ENCODE peak calls at places on chromosome 6, in eight cellular contexts. W is tibial artery, M is IMR-90, O is neural crest cell, B is endodermal cell, S is HT-29, I is HT1080, C is glutamatergic neuron. Q is an unnamed sample.

GRCh38 chr6:158622545-158623190 is 21.9 kb downstream of the DYNLT1 start:
- DNase-seq in I (no peak), S (no peak), M (no peak), W (no peak), O (no peak), B (no peak), C (no peak), Q (no peak)

GRCh38 chr6:25961619-25962367 is 809 bp upstream of the TRIM38 start:
- DNase-seq in I (no peak), C (no peak), S (no peak), O (no peak), M (no peak), B (peak), W (no peak), Q (no peak)

GRCh38 chr6:159422041-159422984 is 253.1 kb downstream of the FNDC1 start:
- DNase-seq in B (no peak), W (no peak), M (no peak), S (no peak), I (no peak), O (no peak), C (no peak), Q (no peak)

GRCh38 chr6:129276461-129276860 is 393.5 kb downstream of the LAMA2 start:
- DNase-seq in I (no peak), W (no peak), O (no peak), B (no peak), M (no peak), S (no peak), C (no peak), Q (no peak)

GRCh38 chr6:79946242-79946641 is 1.1 kb downstream of the ELOVL4 start:
- DNase-seq in B (peak), O (peak), S (no peak), I (peak), M (peak), W (no peak), C (peak), Q (no peak)

GRCh38 chr6:11803596-11803981 is 25.0 kb upstream of the ADTRP start:
- DNase-seq in W (no peak), O (no peak), M (no peak), S (no peak), I (no peak), C (no peak), B (no peak), Q (no peak)

GRCh38 chr6:101777646-101778045 is 384.1 kb downstream of the GRIK2 start:
- DNase-seq in M (no peak), I (no peak), B (no peak), O (no peak), W (no peak), C (no peak), S (no peak), Q (no peak)

GRCh38 chr6:139858444-139858843 is 484.0 kb upstream of the CITED2 start:
- DNase-seq in M (no peak), S (peak), W (no peak), B (no peak), O (no peak), C (no peak), I (no peak), Q (no peak)

GRCh38 chr6:17012421-17013225 is 89.2 kb upstream of the STMND1 start:
- DNase-seq in B (peak), M (peak), I (no peak), O (no peak), S (no peak), C (peak), W (peak), Q (no peak)

GRCh38 chr6:37698264-37699137 is 818 bp upstream of the MDGA1 start:
- DNase-seq in W (no peak), I (no peak), C (peak), S (no peak), O (peak), M (peak), B (peak), Q (no peak)

GRCh38 chr6:109498049-109498448 is 15.0 kb upstream of the ZBTB24 start:
- DNase-seq in M (no peak), C (no peak), O (no peak), W (no peak), B (no peak), I (no peak), S (no peak), Q (no peak)

GRCh38 chr6:44659676-44660170 is 272.2 kb downstream of the CDC5L start:
- DNase-seq in C (no peak), I (no peak), W (no peak), S (no peak), B (no peak), O (no peak), M (no peak), Q (no peak)

GRCh38 chr6:139308936-139309603 is 17.3 kb upstream of the TXLNB start:
- DNase-seq in O (no peak), I (peak), W (no peak), C (no peak), B (no peak), M (peak), S (no peak), Q (no peak)

GRCh38 chr6:44829811-44830210 is 442.3 kb downstream of the CDC5L start:
- DNase-seq in S (no peak), W (no peak), C (no peak), M (no peak), I (no peak), B (no peak), O (no peak), Q (no peak)

GRCh38 chr6:160386869-160387518 is 38.8 kb downstream of the SLC22A3 start:
- DNase-seq in M (no peak), O (no peak), C (no peak), I (peak), B (no peak), W (no peak), S (peak), Q (no peak)

GRCh38 chr6:53465732-53466131 is 79.2 kb downstream of the GCLC start:
- DNase-seq in O (no peak), W (no peak), I (no peak), S (no peak), M (peak), B (no peak), C (no peak), Q (no peak)

GRCh38 chr6:27544612-27545260 is 71.8 kb upstream of the ZNF184 start:
- DNase-seq in M (no peak), I (no peak), O (no peak), C (no peak), B (no peak), S (no peak), W (no peak), Q (no peak)

GRCh38 chr6:166408936-166409755 is 26.4 kb upstream of the MPC1 start:
- DNase-seq in S (no peak), I (no peak), M (no peak), O (no peak), C (no peak), B (no peak), W (peak), Q (no peak)

GRCh38 chr6:87705070-87705691 is 3.1 kb upstream of the AKIRIN2 start:
- DNase-seq in C (no peak), B (no peak), W (no peak), O (no peak), I (peak), M (peak), S (no peak), Q (no peak)

GRCh38 chr6:17099401-17100059 is 2.3 kb upstream of the STMND1 start:
- DNase-seq in W (no peak), M (no peak), C (no peak), B (no peak), I (no peak), S (no peak), O (no peak), Q (no peak)

GRCh38 chr6:138956244-138956924 is 31.7 kb downstream of the REPS1 start:
- DNase-seq in C (no peak), S (no peak), B (no peak), M (no peak), W (no peak), O (no peak), I (no peak), Q (no peak)

GRCh38 chr6:51513891-51514290 is 573.5 kb downstream of the PKHD1 start:
- DNase-seq in S (no peak), I (no peak), O (no peak), B (no peak), W (no peak), C (no peak), M (no peak), Q (no peak)

GRCh38 chr6:143620461-143620860 is 57.3 kb upstream of the PHACTR2 start:
- DNase-seq in O (no peak), I (no peak), C (no peak), W (no peak), M (peak), B (no peak), S (no peak), Q (no peak)

GRCh38 chr6:136989591-136990578 is 54.9 kb downstream of the IL20RA start:
- DNase-seq in O (peak), C (peak), B (peak), M (no peak), W (no peak), S (peak), I (no peak), Q (no peak)

GRCh38 chr6:1686117-1687098 is 76.7 kb downstream of the FOXC1 start:
- DNase-seq in O (no peak), B (no peak), C (no peak), M (peak), S (peak), I (peak), W (no peak), Q (no peak)

GRCh38 chr6:135269399-135270005 is 88.4 kb downstream of the MYB start:
- DNase-seq in S (peak), I (no peak), W (no peak), C (no peak), M (no peak), B (no peak), O (no peak), Q (no peak)

GRCh38 chr6:139939189-139939979 is 564.9 kb upstream of the CITED2 start:
- DNase-seq in S (no peak), I (no peak), O (no peak), W (no peak), M (no peak), C (no peak), B (no peak), Q (no peak)

GRCh38 chr6:40755749-40756452 is 168.7 kb upstream of the LRFN2 start:
- DNase-seq in B (no peak), W (no peak), M (peak), C (no peak), O (no peak), I (peak), S (no peak), Q (no peak)

GRCh38 chr6:10166031-10166430 is 248.8 kb downstream of the TFAP2A start:
- DNase-seq in B (no peak), O (no peak), S (no peak), W (no peak), C (no peak), M (no peak), I (no peak), Q (no peak)

GRCh38 chr6:91653954-91654843 is 1067.3 kb upstream of the MAP3K7 start:
- DNase-seq in C (peak), M (no peak), W (no peak), O (no peak), I (no peak), S (no peak), B (no peak), Q (no peak)

GRCh38 chr6:113853252-113853651 is 3.9 kb upstream of the MARCKS start:
- DNase-seq in M (no peak), C (no peak), S (no peak), O (no peak), B (no peak), I (no peak), W (no peak), Q (no peak)

GRCh38 chr6:110548124-110548847 is 71.9 kb upstream of the SLC22A16 start:
- DNase-seq in C (no peak), O (no peak), B (no peak), W (no peak), I (no peak), M (no peak), S (no peak), Q (no peak)

GRCh38 chr6:20866940-20867630 is 332.8 kb downstream of the CDKAL1 start:
- DNase-seq in S (no peak), O (no peak), W (no peak), B (no peak), I (peak), C (no peak), M (peak), Q (no peak)

GRCh38 chr6:90068264-90068663 is 174.0 kb downstream of the GJA10 start:
- DNase-seq in O (no peak), S (no peak), B (no peak), W (no peak), M (peak), I (peak), C (no peak), Q (no peak)

GRCh38 chr6:132058975-132059374 is 107.8 kb upstream of the CCN2 start:
- DNase-seq in M (peak), B (no peak), W (no peak), S (no peak), O (no peak), I (no peak), C (no peak), Q (no peak)

GRCh38 chr6:162777091-162777490 is 49.3 kb downstream of the PACRG start:
- DNase-seq in I (no peak), O (no peak), W (no peak), M (no peak), B (no peak), S (no peak), C (no peak), Q (no peak)

Q was measured in omental fat pad.